ENCODE peak calls at places on chromosomes 2 and 18, in six cellular contexts. A is MCF 10A, S is Calu3, Q is psoas muscle, T is posterior vena cava, H is NCI-H1092. D is an unnamed sample.

GRCh38 chr2:108965540-108966299 is 23.3 kb downstream of the EDAR start:
- DNase-seq in A (no peak), S (no peak), Q (no peak), T (no peak), H (no peak), D (no peak)

GRCh38 chr2:191691016-191691725 is 13.2 kb downstream of the NABP1 start:
- DNase-seq in A (peak), S (peak), Q (no peak), T (no peak), H (peak), D (peak)

GRCh38 chr2:189104926-189105325 is 74.6 kb downstream of the COL5A2 start:
- DNase-seq in A (peak), S (no peak), Q (no peak), T (no peak), H (no peak), D (no peak)

GRCh38 chr18:7677001-7677400 is 109.9 kb downstream of the PTPRM start:
- DNase-seq in A (no peak), S (no peak), Q (no peak), T (no peak), H (no peak), D (no peak)

GRCh38 chr18:26547302-26548143 is 830 bp downstream of the KCTD1 start:
- DNase-seq in A (peak), S (peak), Q (peak), T (peak), H (no peak), D (no peak)

GRCh38 chr2:20108655-20109396 is 57.4 kb upstream of the LAPTM4A start:
- DNase-seq in A (peak), S (peak), Q (no peak), T (no peak), H (no peak), D (no peak)

GRCh38 chr2:120939595-120940318 is 204.1 kb downstream of the GLI2 start:
- DNase-seq in A (peak), S (no peak), Q (no peak), T (no peak), H (no peak), D (no peak)

GRCh38 chr2:1510184-1510583 is 96.9 kb downstream of the TPO start:
- DNase-seq in A (no peak), S (no peak), Q (no peak), T (no peak), H (no peak), D (no peak)

GRCh38 chr2:172943563-172943962 is 132.1 kb upstream of the MAP3K20 start:
- DNase-seq in A (no peak), S (no peak), Q (no peak), T (no peak), H (no peak), D (no peak)

GRCh38 chr18:36850527-36851201 is 21.7 kb downstream of the KIAA1328 start:
- DNase-seq in A (peak), S (peak), Q (no peak), T (no peak), H (no peak), D (no peak)

GRCh38 chr2:24855703-24856102 is 62.5 kb downstream of the CENPO start:
- DNase-seq in A (no peak), S (no peak), Q (peak), T (peak), H (no peak), D (no peak)

GRCh38 chr2:43136862-43137261 is 89.5 kb downstream of the ZFP36L2 start:
- DNase-seq in A (no peak), S (no peak), Q (no peak), T (no peak), H (no peak), D (no peak)

GRCh38 chr18:29586210-29586609 is 1409.3 kb upstream of the CDH2 start:
- DNase-seq in A (no peak), S (no peak), Q (no peak), T (no peak), H (no peak), D (no peak)

GRCh38 chr2:16890081-16890480 is 224.4 kb upstream of the CYRIA start:
- DNase-seq in A (peak), S (no peak), Q (no peak), T (no peak), H (no peak), D (no peak)

GRCh38 chr2:170966648-170967396 is 37.8 kb downstream of the GORASP2 start:
- DNase-seq in A (peak), S (peak), Q (no peak), T (no peak), H (no peak), D (peak)

GRCh38 chr2:159290289-159290907 is 3.9 kb upstream of the WDSUB1 start:
- DNase-seq in A (peak), S (peak), Q (no peak), T (no peak), H (no peak), D (peak)